ENCODE peak calls at places on chromosomes 16 and 17, in seven cellular contexts. S is B cell, Z is AG04449, R is kidney, D is cardiac muscle cell, I is heart right ventricle, X is transverse colon. F is an unnamed sample.

GRCh38 chr16:16045879-16046278 is 96.5 kb downstream of the ABCC1 start:
- DNase-seq in S (no peak), R (no peak), X (no peak), Z (no peak), I (no peak), D (peak; percentile 45), F (no peak)

GRCh38 chr17:69857412-69857835 is 217.6 kb upstream of the KCNJ16 start:
- DNase-seq in D (no peak), Z (no peak), I (no peak), R (no peak), S (no peak), X (no peak), F (no peak)

GRCh38 chr16:56647641-56648431 is 3.9 kb upstream of the MT1B start:
- DNase-seq in R (no peak), I (no peak), D (no peak), Z (no peak), X (peak; percentile 55), S (no peak), F (no peak)

GRCh38 chr16:86585821-86586611 is 7.7 kb downstream of the FOXL1 start:
- DNase-seq in S (no peak), D (no peak), X (no peak), R (no peak), I (no peak), Z (peak; percentile 84), F (no peak)

GRCh38 chr16:8859913-8860881 is 8.6 kb downstream of the CARHSP1 start:
- DNase-seq in X (peak; percentile 43), Z (no peak), D (no peak), S (no peak), R (peak; percentile 88), I (no peak), F (no peak)

GRCh38 chr17:4968166-4968915 is 724 bp upstream of the SPAG7 start:
- DNase-seq in X (no peak), Z (no peak), R (peak; percentile 89), D (peak; percentile 34), I (no peak), S (no peak), F (no peak)

GRCh38 chr17:82817947-82818346 is 21.9 kb downstream of the ZNF750 start:
- DNase-seq in Z (no peak), R (no peak), S (no peak), X (no peak), D (no peak), I (no peak), F (no peak)

GRCh38 chr17:50168319-50168718 is 2.5 kb downstream of the SGCA start:
- DNase-seq in Z (no peak), I (no peak), X (no peak), S (no peak), D (no peak), R (peak; percentile 64), F (no peak)

GRCh38 chr16:23595951-23596720 is at the start of gene NDUFAB1:
- DNase-seq in X (peak; percentile 93), Z (no peak), S (peak; percentile 95), D (peak; percentile 95), I (peak; percentile 89), R (peak; percentile 96), F (peak; percentile 86)

GRCh38 chr16:48523415-48524204 is 86.4 kb downstream of the N4BP1 start:
- DNase-seq in X (no peak), Z (no peak), R (peak; percentile 47), D (no peak), I (no peak), S (no peak), F (no peak)

GRCh38 chr17:10698116-10698818 is 873 bp downstream of the ADPRM start:
- DNase-seq in X (no peak), D (no peak), I (no peak), R (no peak), S (peak; percentile 21), Z (no peak), F (no peak)

GRCh38 chr17:39352986-39353385 is 48.4 kb downstream of the FBXL20 start:
- DNase-seq in S (no peak), D (no peak), R (no peak), I (no peak), Z (no peak), X (no peak), F (no peak)

GRCh38 chr16:50479771-50480170 is 68.4 kb upstream of the NKD1 start:
- DNase-seq in I (no peak), R (no peak), X (no peak), D (no peak), S (no peak), Z (no peak), F (no peak)

GRCh38 chr16:27204232-27204915 is 1.0 kb downstream of the KDM8 start:
- DNase-seq in S (no peak), I (no peak), D (no peak), Z (no peak), R (no peak), X (no peak), F (peak; percentile 7)

GRCh38 chr17:15913826-15914225 is 31.1 kb upstream of the ADORA2B start:
- DNase-seq in S (no peak), X (no peak), R (no peak), I (no peak), Z (no peak), D (no peak), F (no peak)

GRCh38 chr16:55010492-55011260 is 80.0 kb downstream of the IRX5 start:
- DNase-seq in Z (no peak), X (no peak), D (no peak), R (no peak), I (no peak), S (no peak), F (no peak)

DNA sequence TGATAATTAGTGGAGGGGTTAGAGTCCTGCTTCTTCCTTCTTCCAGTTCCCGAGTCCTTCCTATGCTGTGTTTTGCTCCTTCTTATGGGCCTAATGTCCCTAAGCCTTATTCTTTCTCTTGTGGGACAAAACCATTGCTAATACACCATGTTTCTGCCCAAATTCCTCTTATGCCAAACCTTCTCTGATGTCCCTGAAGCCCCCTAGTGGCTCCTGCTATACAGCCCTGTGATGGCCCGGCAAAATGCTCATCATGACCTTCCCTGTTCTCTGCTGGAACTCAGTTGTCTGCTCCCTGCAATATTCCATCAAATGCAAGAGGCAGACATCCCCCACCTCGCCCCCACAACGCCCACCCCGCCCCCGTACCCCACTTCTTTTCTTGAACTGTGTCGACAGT is 171.6 kb downstream of the CDH11 start:
- DNase-seq in Z (no peak), R (no peak), D (no peak), S (no peak), X (no peak), I (no peak), F (no peak)
- TF ChIP-seq CTCF in Z (peak; percentile 8), R (no peak), D (peak; percentile 20), S (no peak), X (no peak), I (no peak), F (no peak)

DNA sequence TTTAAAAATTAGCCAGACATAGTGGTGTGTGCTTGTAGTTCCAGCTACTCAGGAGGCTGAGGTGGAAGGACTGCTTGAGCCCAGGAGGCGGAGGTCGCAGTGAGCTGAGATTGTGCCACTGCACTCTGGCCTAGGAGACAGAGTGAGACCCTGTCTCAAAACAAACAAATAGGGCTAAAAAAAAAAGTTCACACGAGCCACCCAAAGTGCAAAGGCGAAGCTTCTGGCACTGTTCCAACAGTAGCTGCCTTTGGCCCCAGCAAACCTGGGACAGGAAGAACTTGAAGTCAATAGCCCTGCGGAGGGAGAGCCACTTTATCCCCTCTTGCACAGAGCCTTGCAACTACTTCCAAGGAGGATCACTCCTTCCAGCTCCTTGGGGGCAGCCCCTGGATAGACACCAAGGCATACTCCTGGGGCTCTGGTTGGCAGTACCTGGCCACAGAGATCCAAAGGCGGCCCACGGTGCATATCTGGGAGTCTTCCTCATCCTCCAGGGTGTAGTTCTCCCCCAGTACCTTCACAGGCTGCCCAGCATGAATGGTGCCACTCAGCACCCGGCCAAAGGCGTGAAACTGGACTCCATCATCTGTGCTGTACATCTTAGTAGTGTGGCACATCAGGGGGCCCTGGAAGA is 14.7 kb downstream of the HIGD1B start:
- DNase-seq in R (no peak), S (no peak), Z (no peak), X (no peak), D (no peak), I (no peak), F (no peak)
- TF ChIP-seq CTCF in R (no peak), S (no peak), Z (no peak), X (no peak), D (no peak), I (no peak), F (no peak)

GRCh38 chr16:67393111-67393789 is at the start of gene TPPP3:
- DNase-seq in Z (no peak), D (peak; percentile 87), R (peak; percentile 97), I (peak; percentile 95), X (peak; percentile 90), S (peak; percentile 71), F (peak; percentile 18)
- TF ChIP-seq CTCF in Z (peak; percentile 72), D (peak; percentile 65), R (peak; percentile 31), I (peak; percentile 65), X (peak; percentile 88), S (peak; percentile 38), F (peak; percentile 32)

DNA sequence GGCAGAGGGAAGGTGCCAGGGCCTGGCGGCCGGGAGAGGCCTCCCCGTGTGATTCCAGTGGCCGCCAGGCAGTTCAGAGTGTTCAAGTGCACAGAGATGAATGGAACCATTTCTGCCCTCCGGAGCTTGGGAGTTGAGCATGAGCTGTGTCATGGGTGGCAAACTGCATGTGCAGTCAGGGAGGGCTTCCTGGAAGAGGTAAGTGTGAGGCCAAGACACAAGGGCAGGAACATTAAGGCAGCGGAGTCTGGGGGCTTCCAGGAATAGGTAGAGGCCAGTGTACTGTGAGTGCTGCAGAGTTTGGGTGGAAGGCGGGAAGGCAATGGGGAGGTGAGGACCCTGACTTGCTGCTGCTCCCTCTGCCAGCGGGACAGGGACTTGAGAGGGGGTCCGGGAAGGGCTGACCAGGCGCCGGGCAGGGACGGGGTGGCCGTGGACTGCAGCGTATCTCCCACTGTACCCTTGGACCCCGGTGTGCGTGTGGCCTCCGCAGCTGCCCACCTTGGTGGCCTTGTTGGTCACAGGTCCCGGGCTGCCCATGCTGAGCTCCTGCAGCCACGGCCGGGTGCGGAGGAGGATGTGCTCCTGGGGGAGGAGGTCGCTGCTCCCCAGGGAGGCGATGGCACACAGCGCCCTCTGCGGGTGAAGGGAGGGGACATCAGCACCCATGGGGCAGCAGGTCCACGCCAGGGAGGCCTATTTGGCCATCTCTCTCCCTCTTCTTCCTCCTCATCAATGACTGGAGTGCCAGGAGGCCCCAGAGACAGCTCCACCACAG is 7.5 kb upstream of the CEP131 start:
- DNase-seq in X (no peak), S (no peak), D (no peak), Z (no peak), R (peak; percentile 78), I (no peak), F (no peak)
- TF ChIP-seq CTCF in X (peak; percentile 24), S (peak; percentile 30), D (peak; percentile 32), Z (peak; percentile 19), R (no peak), I (peak; percentile 12), F (no peak)

DNA sequence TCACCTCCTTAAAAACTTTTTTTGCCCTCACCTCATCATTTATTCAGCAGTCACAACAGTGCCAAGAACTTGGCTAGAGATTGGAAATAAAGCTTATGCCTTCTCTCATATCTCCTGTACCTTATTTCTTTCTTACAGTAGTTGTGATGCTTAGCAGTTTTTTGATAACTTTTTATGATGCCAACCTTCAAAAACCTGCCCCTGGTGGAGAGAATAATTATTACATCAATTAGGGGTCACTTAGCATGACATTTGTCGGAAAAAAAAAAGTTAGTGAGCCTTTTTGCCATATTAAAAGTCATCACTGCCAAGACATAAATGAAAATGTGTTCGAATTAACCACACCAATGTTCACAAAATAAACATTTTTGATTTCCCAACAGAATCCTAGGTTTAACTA is 296.6 kb downstream of the WWOX start:
- DNase-seq in X (no peak), Z (no peak), R (no peak), D (peak; percentile 5), I (no peak), S (no peak), F (no peak)
- TF ChIP-seq CTCF in X (no peak), Z (no peak), R (no peak), D (no peak), I (peak; percentile 45), S (peak; percentile 57), F (peak; percentile 32)

F was measured in CD4-positive, alpha-beta T cell.